ENCODE peak calls at places on chromosome 10, in ten cellular contexts. A is effector memory CD8-positive, alpha-beta T cell; J is skeletal muscle cell; R is immature natural killer cell; C is lower lobe of right lung; T is pancreas; N is AG08395; W is GM12864; I is B cell; M is NCI-H2081. K is an unnamed sample.

GRCh38 chr10:68135362-68135761 is 26.1 kb downstream of the MYPN start:
- DNase-seq in N (peak), R (no peak), C (no peak), W (no peak), T (no peak), J (no peak), M (no peak), A (no peak), I (no peak), K (no peak)

GRCh38 chr10:51170518-51171245 is 96.4 kb downstream of the PRKG1 start:
- DNase-seq in N (no peak), M (no peak), T (no peak), W (no peak), J (no peak), C (no peak), R (no peak), I (no peak), A (no peak), K (no peak)

GRCh38 chr10:4396401-4397283 is 429.4 kb upstream of the AKR1E2 start:
- DNase-seq in C (no peak), T (no peak), A (no peak), I (no peak), J (no peak), R (no peak), M (no peak), N (no peak), W (no peak), K (no peak)

GRCh38 chr10:78910021-78910420 is 158.7 kb upstream of the ZMIZ1 start:
- DNase-seq in A (no peak), J (no peak), R (no peak), C (no peak), I (no peak), M (no peak), W (no peak), N (no peak), T (no peak), K (no peak)

GRCh38 chr10:77467422-77467963 is 170.1 kb downstream of the KCNMA1 start:
- DNase-seq in N (no peak), M (no peak), W (no peak), R (no peak), T (no peak), I (no peak), C (no peak), A (no peak), J (no peak), K (no peak)

GRCh38 chr10:126454045-126454751 is 65.9 kb upstream of the ADAM12 start:
- DNase-seq in N (no peak), C (no peak), T (no peak), W (no peak), I (no peak), J (no peak), M (no peak), A (no peak), R (no peak), K (no peak)

GRCh38 chr10:118970770-118971169 is 58.7 kb upstream of the NANOS1 start:
- DNase-seq in T (no peak), I (no peak), C (no peak), M (no peak), J (no peak), N (no peak), A (no peak), W (no peak), R (no peak), K (no peak)

GRCh38 chr10:68619595-68619994 is 59.5 kb downstream of the TET1 start:
- DNase-seq in J (no peak), I (no peak), N (no peak), R (no peak), M (no peak), A (no peak), T (no peak), C (no peak), W (no peak), K (no peak)

GRCh38 chr10:129274928-129275474 is 192.0 kb upstream of the MGMT start:
- DNase-seq in T (no peak), A (no peak), M (no peak), N (no peak), I (no peak), J (no peak), W (no peak), R (no peak), C (no peak), K (peak)

GRCh38 chr10:89147256-89147655 is 59.9 kb downstream of the CH25H start:
- DNase-seq in T (no peak), R (no peak), W (no peak), A (no peak), C (no peak), N (peak), J (peak), M (no peak), I (no peak), K (no peak)

GRCh38 chr10:126242352-126243260 is 145.7 kb downstream of the ADAM12 start:
- DNase-seq in I (no peak), W (no peak), R (no peak), A (no peak), C (no peak), T (no peak), N (peak), M (peak), J (peak), K (no peak)

GRCh38 chr10:70780370-70780760 is 4.8 kb downstream of the TBATA start:
- DNase-seq in R (no peak), M (no peak), N (no peak), J (no peak), W (no peak), T (no peak), A (no peak), I (no peak), C (no peak), K (no peak)

K was measured in Karpas-422.